ENCODE peak calls at places on chromosomes 4 and X, in ten cellular contexts. W, J, X, O, S, E, I, Y, G and A are unnamed samples.

GRCh38 chr4:168701061-168701460 is 204.2 kb downstream of the PALLD start:
- DNase-seq in O (no peak), E (no peak), X (no peak), I (no peak), Y (no peak), G (no peak), S (no peak), J (no peak), W (no peak), A (no peak)

GRCh38 chrX:16188687-16189086 is 21.4 kb downstream of the MAGEB17 start:
- DNase-seq in O (peak; percentile 48), S (no peak), I (peak; percentile 44), Y (no peak), E (no peak), W (no peak), X (no peak), J (no peak), G (no peak), A (no peak)

GRCh38 chr4:170374770-170375169 is 285.0 kb upstream of the AADAT start:
- DNase-seq in S (no peak), J (no peak), X (no peak), I (no peak), Y (no peak), W (no peak), G (no peak), E (no peak), O (no peak), A (no peak)

GRCh38 chr4:566508-567295 is 9.4 kb downstream of the TMEM271 start:
- DNase-seq in G (no peak), E (no peak), Y (no peak), X (no peak), I (no peak), O (no peak), W (no peak), J (no peak), S (no peak), A (no peak)

GRCh38 chr4:107317596-107317995 is 281.5 kb upstream of the DKK2 start:
- DNase-seq in X (no peak), G (no peak), W (no peak), E (no peak), J (no peak), O (peak; percentile 8), Y (no peak), I (peak; percentile 34), S (no peak), A (no peak)

GRCh38 chrX:68650491-68650890 is 3.0 kb downstream of the STARD8 start:
- DNase-seq in O (no peak), Y (no peak), G (no peak), X (no peak), I (peak; percentile 33), S (no peak), W (no peak), J (no peak), E (no peak), A (no peak)

GRCh38 chrX:134669378-134670098 is 11.3 kb upstream of the PLAC1 start:
- DNase-seq in Y (peak; percentile 81), S (peak; percentile 36), W (no peak), O (peak; percentile 93), X (no peak), E (no peak), G (no peak), I (peak; percentile 88), J (no peak), A (no peak)

GRCh38 chrX:95718746-95719145 is 965.9 kb upstream of the DIAPH2 start:
- DNase-seq in W (no peak), O (no peak), E (no peak), G (no peak), I (no peak), Y (no peak), S (no peak), J (no peak), X (no peak), A (no peak)

GRCh38 chr4:147096667-147097604 is 151.3 kb upstream of the TTC29 start:
- DNase-seq in Y (peak; percentile 90), G (no peak), X (no peak), W (no peak), E (no peak), I (no peak), J (no peak), O (peak; percentile 80), S (no peak), A (no peak)

GRCh38 chrX:119004920-119005524 is 30.6 kb downstream of the LONRF3 start:
- DNase-seq in S (peak; percentile 41), X (peak; percentile 37), J (peak; percentile 66), I (peak; percentile 3), G (peak; percentile 72), Y (peak; percentile 35), W (peak; percentile 25), E (peak; percentile 13), O (peak; percentile 41), A (peak; percentile 27)

GRCh38 chrX:52574416-52575275 is 57.8 kb upstream of the XAGE1B start:
- DNase-seq in Y (peak; percentile 61), J (no peak), G (peak; percentile 32), E (no peak), W (no peak), O (peak; percentile 69), X (peak; percentile 44), S (no peak), I (peak; percentile 29), A (peak; percentile 0)

GRCh38 chr4:14110407-14110806 is 482.9 kb upstream of the BOD1L1 start:
- DNase-seq in O (peak; percentile 64), I (peak; percentile 63), E (no peak), J (no peak), Y (peak; percentile 65), S (no peak), X (no peak), W (no peak), G (no peak), A (no peak)

GRCh38 chr4:162011039-162011438 is 152.8 kb downstream of the FSTL5 start:
- DNase-seq in X (no peak), E (no peak), G (no peak), J (no peak), I (peak; percentile 19), W (no peak), Y (no peak), O (no peak), S (no peak), A (no peak)

GRCh38 chrX:5236096-5236495 is 992.6 kb downstream of the NLGN4X start:
- DNase-seq in S (no peak), I (no peak), W (peak; percentile 10), Y (no peak), X (peak; percentile 2), G (peak; percentile 5), E (no peak), J (no peak), O (no peak), A (no peak)

GRCh38 chr4:118154643-118155042 is 120.4 kb downstream of the NDST3 start:
- DNase-seq in J (no peak), E (no peak), Y (peak; percentile 36), I (peak; percentile 69), G (no peak), X (no peak), W (no peak), O (no peak), S (no peak), A (no peak)

GRCh38 chr4:157821814-157822213 is 351.0 kb downstream of the GASK1B start:
- DNase-seq in W (no peak), J (no peak), X (no peak), S (no peak), O (no peak), E (no peak), I (no peak), Y (no peak), G (no peak), A (no peak)
- TF ChIP-seq CTCF in W (no peak), J (no peak), X (no peak), S (no peak), O (no peak), E (no peak), I (no peak), Y (no peak), G (no peak), A (no peak)

DNA sequence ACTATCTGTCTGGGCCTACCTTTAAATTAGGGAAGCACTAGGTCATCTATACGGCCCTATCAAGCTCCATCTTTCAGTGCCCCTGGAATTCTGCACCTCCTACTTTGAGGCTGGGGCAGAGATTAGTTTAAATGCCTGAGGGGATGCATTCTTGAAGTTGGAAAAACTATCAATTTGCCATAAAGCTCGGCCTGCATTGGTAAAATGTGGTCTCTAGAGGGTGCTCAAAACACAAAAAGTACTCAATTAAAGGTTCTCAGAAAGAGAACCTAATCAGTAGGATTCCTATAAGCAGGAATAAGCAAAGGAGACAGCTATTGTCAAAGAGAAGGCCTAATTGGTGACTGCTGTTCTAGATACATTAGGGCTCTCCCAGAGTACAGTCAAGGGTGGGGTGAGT is 111.7 kb downstream of the AMER1 start:
- DNase-seq in J (no peak), Y (peak; percentile 1), S (no peak), W (no peak), X (no peak), O (peak; percentile 4), E (no peak), G (no peak), I (no peak), A (no peak)
- TF ChIP-seq CTCF in J (peak; percentile 11), Y (peak; percentile 40), S (no peak), W (peak; percentile 47), X (peak; percentile 55), O (peak; percentile 19), E (peak; percentile 47), G (no peak), I (peak; percentile 19), A (no peak)

DNA sequence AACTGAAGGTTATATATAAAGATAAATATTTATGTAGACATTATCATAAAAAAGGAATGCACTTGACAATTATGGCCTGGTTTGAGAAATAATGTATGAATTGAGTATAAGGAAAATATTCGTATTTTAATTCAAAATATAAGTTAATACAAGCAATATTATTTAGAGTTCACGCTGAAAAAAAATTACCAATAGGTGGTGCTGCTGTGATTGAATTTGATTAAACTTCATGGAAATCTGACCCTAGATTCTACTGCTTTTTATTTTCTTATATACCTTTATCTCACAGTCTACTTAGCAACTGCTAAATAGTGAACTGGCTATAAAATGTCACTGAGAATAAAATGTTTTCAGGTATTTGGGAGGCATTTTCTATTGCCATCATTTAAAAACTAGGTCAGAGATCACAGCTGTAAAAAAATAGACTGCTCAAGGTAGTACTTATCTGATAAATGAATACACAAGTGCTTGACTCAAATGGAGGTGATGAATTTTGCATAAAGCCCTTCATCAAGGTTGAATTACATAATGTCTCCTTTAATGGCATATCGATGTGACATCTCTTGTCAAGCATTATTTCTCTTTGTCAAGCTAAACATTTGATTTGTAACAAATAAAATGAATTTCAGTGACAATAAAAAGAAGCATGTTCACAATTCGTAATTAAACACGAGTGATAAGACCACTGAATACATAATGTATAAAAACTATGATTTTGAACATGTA is 1638.8 kb upstream of the PCDH7 start:
- DNase-seq in G (no peak), S (no peak), J (no peak), O (peak; percentile 14), W (no peak), X (no peak), Y (peak; percentile 56), I (no peak), E (no peak), A (no peak)
- TF ChIP-seq CTCF in G (no peak), S (no peak), J (no peak), O (no peak), W (no peak), X (peak; percentile 59), Y (no peak), I (no peak), E (peak; percentile 32), A (no peak)

DNA sequence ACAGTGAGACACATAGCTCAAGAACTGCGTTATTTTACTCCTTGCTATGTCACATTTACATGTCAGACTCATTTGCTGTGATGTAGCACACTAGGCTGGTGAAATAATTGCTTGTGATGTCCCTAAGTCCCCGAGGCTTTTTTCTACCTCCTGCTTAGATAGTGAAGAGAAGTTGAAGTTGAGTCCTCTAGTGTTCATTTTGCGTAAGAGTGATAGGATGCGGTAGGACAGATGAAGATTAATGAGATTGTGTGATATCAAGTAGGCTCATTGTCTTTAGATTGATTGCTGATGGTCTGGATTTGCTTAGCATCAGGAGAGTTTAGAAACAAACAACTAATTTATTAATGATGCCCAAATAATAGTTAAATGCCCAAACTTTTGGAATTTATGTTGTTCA is 173.6 kb upstream of the NUDT6 start:
- DNase-seq in E (no peak), G (no peak), O (no peak), I (no peak), Y (peak; percentile 20), J (no peak), W (no peak), S (no peak), X (no peak), A (no peak)
- TF ChIP-seq CTCF in E (no peak), G (no peak), O (peak; percentile 8), I (no peak), Y (no peak), J (no peak), W (peak; percentile 21), S (no peak), X (peak; percentile 47), A (no peak)